ENCODE peak calls at places on chromosomes 3 and 15, in six cellular contexts. B, E, C, V, Z and A are unnamed samples.
A peak's percentile ranks its signal among the peaks of the same experiment; 100 is the strongest.

GRCh38 chr15:100994597-100995446 is 75.7 kb downstream of the LRRK1 start:
- DNase-seq in B (no peak), E (no peak), C (no peak), V (no peak), Z (no peak), A (no peak)

GRCh38 chr15:89461386-89461785 is 35.0 kb downstream of the RHCG start:
- DNase-seq in B (peak; percentile 75), E (no peak), C (no peak), V (peak; percentile 21), Z (no peak), A (no peak)

GRCh38 chr15:39376371-39376909 is 204.4 kb upstream of the THBS1 start:
- DNase-seq in B (no peak), E (peak; percentile 55), C (no peak), V (no peak), Z (no peak), A (no peak)

GRCh38 chr3:134197681-134198261 is 52.9 kb downstream of the RYK start:
- DNase-seq in B (peak; percentile 53), E (peak; percentile 51), C (no peak), V (no peak), Z (no peak), A (peak; percentile 63)

GRCh38 chr15:46315540-46315939 is 680.7 kb downstream of the SQOR start:
- DNase-seq in B (no peak), E (no peak), C (no peak), V (no peak), Z (no peak), A (no peak)

GRCh38 chr15:71634820-71635219 is 175.5 kb upstream of the NR2E3 start:
- DNase-seq in B (peak; percentile 58), E (no peak), C (no peak), V (no peak), Z (no peak), A (no peak)

GRCh38 chr3:173659972-173660371 is 262.4 kb downstream of the NLGN1 start:
- DNase-seq in B (no peak), E (no peak), C (no peak), V (no peak), Z (no peak), A (no peak)

GRCh38 chr3:18847583-18848197 is 300.6 kb upstream of the KCNH8 start:
- DNase-seq in B (peak; percentile 28), E (no peak), C (no peak), V (no peak), Z (no peak), A (no peak)

GRCh38 chr15:83767786-83768185 is 113.9 kb downstream of the ADAMTSL3 start:
- DNase-seq in B (no peak), E (no peak), C (no peak), V (no peak), Z (no peak), A (no peak)

GRCh38 chr3:194421-194820 is 2.1 kb upstream of the CHL1 start:
- DNase-seq in B (no peak), E (no peak), C (no peak), V (no peak), Z (no peak), A (no peak)

GRCh38 chr3:73955671-73956070 is 330.9 kb upstream of the PDZRN3 start:
- DNase-seq in B (no peak), E (no peak), C (no peak), V (no peak), Z (no peak), A (no peak)

GRCh38 chr3:123871946-123872345 is 12.2 kb downstream of the MYLK start:
- DNase-seq in B (peak; percentile 44), E (no peak), C (no peak), V (no peak), Z (no peak), A (no peak)

GRCh38 chr3:72996473-72997333 is at the start of gene PPP4R2:
- DNase-seq in B (peak; percentile 95), E (peak; percentile 45), C (peak; percentile 94), V (peak; percentile 96), Z (peak; percentile 88), A (peak; percentile 96)

GRCh38 chr3:172622916-172623700 is 87.8 kb downstream of the NCEH1 start:
- DNase-seq in B (peak; percentile 51), E (peak; percentile 87), C (no peak), V (no peak), Z (peak; percentile 52), A (peak; percentile 64)

GRCh38 chr3:126268866-126269265 is 88.3 kb downstream of the KLF15 start:
- DNase-seq in B (no peak), E (no peak), C (no peak), V (no peak), Z (no peak), A (no peak)

GRCh38 chr15:75578206-75578947 is 738 bp downstream of the PTPN9 start:
- DNase-seq in B (peak; percentile 70), E (no peak), C (peak; percentile 56), V (no peak), Z (peak; percentile 50), A (peak; percentile 65)

GRCh38 chr15:75573001-75573400 is 6.1 kb downstream of the PTPN9 start:
- DNase-seq in B (no peak), E (peak; percentile 56), C (no peak), V (no peak), Z (no peak), A (peak; percentile 20)

GRCh38 chr15:75577401-75578205 is 1.5 kb downstream of the PTPN9 start:
- DNase-seq in B (no peak), E (no peak), C (no peak), V (no peak), Z (no peak), A (no peak)

GRCh38 chr15:75570119-75570518 is 9.0 kb downstream of the PTPN9 start:
- DNase-seq in B (no peak), E (no peak), C (no peak), V (no peak), Z (no peak), A (no peak)

GRCh38 chr15:75573643-75574384 is 5.3 kb downstream of the PTPN9 start:
- DNase-seq in B (peak; percentile 39), E (no peak), C (no peak), V (no peak), Z (no peak), A (no peak)
- H3K4me1 ChIP-seq in B (peaks cover 23% of the 10 kb centered on the region), E (peaks cover 25% of the 10 kb centered on the region), C (peaks cover 1% of the 10 kb centered on the region), V (peaks cover 4% of the 10 kb centered on the region), Z (no peaks in the 10 kb centered on the region), A (peaks cover 19% of the 10 kb centered on the region)

DNA sequence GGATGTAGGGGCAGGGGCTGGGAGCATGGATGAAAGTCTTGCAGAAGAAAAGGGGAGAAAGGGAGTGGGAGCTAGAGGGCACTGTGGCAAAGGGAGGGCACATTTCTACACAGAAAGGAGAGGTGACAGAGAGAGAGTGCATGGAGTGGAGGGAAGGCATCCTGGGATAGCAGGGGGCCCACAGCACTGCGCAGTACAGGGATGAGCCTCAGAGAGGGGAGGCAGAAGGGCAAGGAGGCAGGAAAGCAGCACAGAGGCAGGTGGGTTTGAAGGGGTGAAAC is 5.4 kb downstream of the STOML1 start:
- DNase-seq in B (no peak), E (no peak), C (no peak), V (no peak), Z (no peak), A (no peak)
- H3K4me1 ChIP-seq in B (no peaks in the 10 kb centered on the region), E (peaks cover 65% of the 10 kb centered on the region), C (peaks cover 9% of the 10 kb centered on the region), V (peaks cover 19% of the 10 kb centered on the region), Z (peaks cover 31% of the 10 kb centered on the region), A (peaks cover 34% of the 10 kb centered on the region)

DNA sequence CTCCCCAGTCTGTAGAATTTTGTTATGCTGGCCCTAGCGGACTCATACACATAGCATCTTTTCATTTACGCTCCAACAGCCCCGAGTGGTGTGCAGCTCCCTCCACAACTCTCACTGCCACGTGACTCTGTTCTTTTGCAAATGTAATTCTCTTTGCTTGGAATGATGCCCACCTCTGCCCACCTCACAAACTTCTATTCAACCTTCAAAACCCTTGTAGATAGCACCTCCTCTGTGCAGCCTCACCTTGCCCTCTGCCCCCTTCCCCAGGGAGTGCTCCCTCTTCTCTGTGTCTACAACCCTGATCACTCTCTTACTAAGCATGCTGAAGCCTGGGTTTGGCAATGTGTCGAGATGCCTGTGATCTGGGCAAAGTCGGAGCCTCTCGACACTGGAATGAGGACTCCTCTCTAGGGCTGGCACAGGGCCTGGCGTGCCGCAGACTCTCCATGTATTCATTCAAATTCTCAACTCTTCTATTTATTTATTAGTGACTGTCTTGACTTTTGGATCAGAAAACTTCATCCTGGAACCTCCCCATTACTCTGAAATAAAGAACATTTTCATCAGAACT is 73.5 kb downstream of the MGLL start:
- DNase-seq in B (no peak), E (no peak), C (no peak), V (no peak), Z (no peak), A (no peak)
- H3K4me1 ChIP-seq in B (no peaks in the 10 kb centered on the region), E (peaks cover 73% of the 10 kb centered on the region), C (peaks cover 6% of the 10 kb centered on the region), V (peaks cover 11% of the 10 kb centered on the region), Z (peaks cover 9% of the 10 kb centered on the region), A (peaks cover 9% of the 10 kb centered on the region)

GRCh38 chr3:136584728-136585127 is 167.4 kb downstream of the STAG1 start:
- DNase-seq in B (no peak), E (no peak), C (no peak), V (no peak), Z (no peak), A (no peak)
- H3K4me1 ChIP-seq in B (no peaks in the 10 kb centered on the region), E (peaks cover 9% of the 10 kb centered on the region), C (no peaks in the 10 kb centered on the region), V (no peaks in the 10 kb centered on the region), Z (no peaks in the 10 kb centered on the region), A (peaks cover 24% of the 10 kb centered on the region)

DNA sequence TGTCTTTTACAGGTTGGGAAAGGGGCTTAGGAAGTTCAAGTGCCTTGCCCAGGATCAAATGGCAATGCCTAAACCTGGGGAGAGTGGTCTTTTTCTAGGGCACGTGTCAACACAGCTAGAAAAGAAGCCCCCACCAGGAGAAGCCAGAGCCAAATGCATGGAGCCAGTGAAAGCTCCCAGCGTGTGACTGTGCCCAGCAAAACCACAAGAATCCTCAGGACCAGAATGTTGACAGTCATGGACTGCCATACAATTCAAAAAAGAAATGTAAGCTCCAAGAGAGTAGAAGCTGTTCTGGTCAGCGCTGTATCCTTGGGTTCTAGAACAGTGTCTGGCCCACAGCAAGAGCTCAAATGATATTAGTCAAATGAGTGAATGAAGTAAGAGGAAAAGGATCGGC is 84.4 kb upstream of the MEF2A start:
- DNase-seq in B (no peak), E (no peak), C (no peak), V (no peak), Z (no peak), A (no peak)
- H3K4me1 ChIP-seq in B (peaks cover 11% of the 10 kb centered on the region), E (peaks cover 8% of the 10 kb centered on the region), C (peaks cover 3% of the 10 kb centered on the region), V (peaks cover 8% of the 10 kb centered on the region), Z (peaks cover 7% of the 10 kb centered on the region), A (peaks cover 15% of the 10 kb centered on the region)

GRCh38 chr3:31880482-31881078 is 100.5 kb downstream of the OSBPL10 start:
- DNase-seq in B (no peak), E (no peak), C (no peak), V (no peak), Z (no peak), A (no peak)
- H3K4me1 ChIP-seq in B (peaks cover 6% of the 10 kb centered on the region), E (no peaks in the 10 kb centered on the region), C (no peaks in the 10 kb centered on the region), V (peaks cover 14% of the 10 kb centered on the region), Z (no peaks in the 10 kb centered on the region), A (peaks cover 4% of the 10 kb centered on the region)